ENCODE peak calls at places on chromosomes 2 and 18, in nine cellular contexts. S is heart right ventricle; K is breast epithelium; G is colonic mucosa; Q is stomach; D is aorta; U is esophagus squamous epithelium; H is psoas muscle; F is CD8-positive, alpha-beta T cell. Z is an unnamed sample. For H3K27me3, the result is how much of the 10 kb centered on the place peaks cover.

GRCh38 chr2:27572439-27572838 is 10.4 kb upstream of the ZNF512 start:
- DNase-seq in S (no peak), K (no peak), G (no peak), Q (no peak), D (no peak), U (no peak), H (no peak), F (no peak), Z (no peak)

GRCh38 chr2:109103286-109103685 is 25.7 kb upstream of the SH3RF3 start:
- DNase-seq in S (no peak), K (no peak), G (no peak), Q (no peak), D (peak), U (no peak), H (no peak), F (no peak), Z (no peak)

GRCh38 chr2:176652300-176653182 is 383.3 kb downstream of the MTX2 start:
- DNase-seq in S (peak), K (no peak), G (peak), Q (no peak), D (no peak), U (no peak), H (no peak), F (no peak), Z (no peak)

GRCh38 chr18:6405237-6406074 is 9.3 kb downstream of the L3MBTL4 start:
- DNase-seq in S (no peak), K (peak), G (no peak), Q (no peak), D (no peak), U (no peak), H (no peak), F (no peak), Z (no peak)

GRCh38 chr18:35289293-35290069 is 548 bp downstream of the ZSCAN30 start:
- DNase-seq in S (peak), K (peak), G (peak), Q (peak), D (no peak), U (no peak), H (no peak), F (no peak), Z (no peak)

GRCh38 chr18:9790261-9790660 is 82.2 kb downstream of the RAB31 start:
- DNase-seq in S (no peak), K (no peak), G (no peak), Q (no peak), D (no peak), U (no peak), H (no peak), F (no peak), Z (no peak)

GRCh38 chr2:205865794-205866490 is 183.6 kb downstream of the NRP2 start:
- DNase-seq in S (no peak), K (no peak), G (no peak), Q (no peak), D (no peak), U (no peak), H (no peak), F (no peak), Z (no peak)

GRCh38 chr2:174971868-174972781 is 33.1 kb downstream of the CHN1 start:
- DNase-seq in S (peak), K (no peak), G (peak), Q (no peak), D (no peak), U (no peak), H (no peak), F (no peak), Z (no peak)

GRCh38 chr2:15579641-15580040 is 12.0 kb upstream of the DDX1 start:
- DNase-seq in S (no peak), K (no peak), G (no peak), Q (no peak), D (no peak), U (no peak), H (no peak), F (no peak), Z (no peak)

GRCh38 chr2:27671235-27671634 is 7.5 kb downstream of the SLC4A1AP start:
- DNase-seq in S (no peak), K (no peak), G (no peak), Q (no peak), D (no peak), U (no peak), H (no peak), F (no peak), Z (no peak)

GRCh38 chr2:175063741-175064140 is 58.6 kb upstream of the CHN1 start:
- DNase-seq in S (no peak), K (no peak), G (no peak), Q (no peak), D (no peak), U (no peak), H (no peak), F (no peak), Z (no peak)

GRCh38 chr2:121018136-121019057 is 266.6 kb downstream of the TFCP2L1 start:
- DNase-seq in S (no peak), K (no peak), G (no peak), Q (no peak), D (peak), U (no peak), H (no peak), F (no peak), Z (no peak)

GRCh38 chr2:182509231-182509630 is 82.4 kb upstream of the PDE1A start:
- DNase-seq in S (no peak), K (no peak), G (no peak), Q (no peak), D (no peak), U (no peak), H (no peak), F (no peak), Z (no peak)

GRCh38 chr2:141498561-141498960 is 632.3 kb downstream of the LRP1B start:
- DNase-seq in S (no peak), K (no peak), G (no peak), Q (no peak), D (no peak), U (no peak), H (no peak), F (no peak), Z (no peak)

DNA sequence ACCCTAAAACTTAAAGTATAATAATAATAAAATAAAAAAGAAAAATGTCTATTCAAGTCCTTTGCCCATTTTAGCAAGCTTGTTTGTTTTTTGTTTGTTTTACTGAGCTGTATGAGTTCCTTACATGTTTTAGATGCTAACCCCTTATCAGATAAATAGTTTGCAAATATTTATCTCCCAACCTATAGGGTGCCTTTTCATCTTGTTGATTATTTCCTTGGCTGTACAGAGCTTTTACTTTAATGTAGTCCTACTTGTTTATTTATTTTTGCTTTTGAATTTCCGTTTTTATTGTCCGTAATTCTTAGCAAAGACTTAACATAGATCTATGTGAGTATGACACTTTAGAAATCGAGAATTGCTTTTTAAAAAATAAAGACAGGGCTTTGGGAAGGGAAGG is 17.8 kb downstream of the PXDN start:
- DNase-seq in S (no peak), K (no peak), G (no peak), Q (no peak), D (no peak), U (no peak), H (no peak), F (no peak), Z (no peak)
- H3K4me3 ChIP-seq in S (no peak), K (no peak), G (no peak), Q (no peak), D (no peak), U (no peak), H (no peak), F (no peak), Z (no peak)

DNA sequence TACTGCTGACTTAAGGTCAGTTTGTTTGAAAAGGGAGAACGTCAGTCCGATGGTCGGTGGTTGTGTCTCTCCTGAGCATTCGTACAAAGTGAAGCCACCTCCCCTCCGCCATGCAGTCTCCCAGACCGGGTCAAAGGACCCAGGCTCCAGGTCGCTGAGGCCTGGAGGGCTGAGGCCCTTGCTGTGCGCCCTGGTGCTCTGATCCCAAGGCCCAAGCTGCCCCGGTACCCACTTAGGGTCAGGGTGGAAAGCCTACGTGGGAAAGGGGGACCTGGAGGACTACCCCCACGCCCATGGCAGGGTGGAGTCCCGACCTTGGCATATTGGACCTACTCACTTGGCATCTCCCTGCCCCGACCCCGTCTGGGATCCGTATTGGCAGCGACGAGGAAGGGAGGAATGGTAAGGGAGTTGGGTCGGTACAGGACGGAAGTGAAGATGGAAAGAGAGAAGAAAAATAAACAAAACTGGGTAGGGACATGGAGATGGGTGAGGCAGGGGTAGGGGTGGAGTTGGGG is 8.0 kb upstream of the SIX3 start:
- DNase-seq in S (no peak), K (no peak), G (no peak), Q (no peak), D (no peak), U (no peak), H (no peak), F (no peak), Z (no peak)
- H3K27me3 ChIP-seq in S (half or more), K (under half), G (half or more), Q (half or more), D (under half), U (half or more), H (half or more), F (under half), Z (under half)

GRCh38 chr2:102480796-102481195 is 7.8 kb downstream of the SLC9A4 start:
- DNase-seq in S (no peak), K (no peak), G (no peak), Q (peak), D (no peak), U (no peak), H (no peak), F (no peak), Z (no peak)

GRCh38 chr2:102481931-102482330 is 8.9 kb downstream of the SLC9A4 start:
- DNase-seq in S (no peak), K (no peak), G (no peak), Q (no peak), D (no peak), U (no peak), H (no peak), F (no peak), Z (no peak)

GRCh38 chr2:102484310-102485061 is 11.5 kb downstream of the SLC9A4 start:
- DNase-seq in S (no peak), K (no peak), G (no peak), Q (no peak), D (no peak), U (no peak), H (no peak), F (no peak), Z (no peak)

GRCh38 chr2:102485151-102485769 is 12.2 kb downstream of the SLC9A4 start:
- DNase-seq in S (no peak), K (no peak), G (no peak), Q (no peak), D (no peak), U (no peak), H (no peak), F (no peak), Z (no peak)

GRCh38 chr2:102483086-102483485 is 10.1 kb downstream of the SLC9A4 start:
- DNase-seq in S (no peak), K (no peak), G (no peak), Q (no peak), D (no peak), U (no peak), H (no peak), F (no peak), Z (no peak)
- H3K4me3 ChIP-seq in S (no peak), K (no peak), G (no peak), Q (no peak), D (no peak), U (no peak), H (no peak), F (no peak), Z (no peak)

GRCh38 chr2:170396799-170397459 is 219.0 kb downstream of the MYO3B start:
- DNase-seq in S (no peak), K (no peak), G (no peak), Q (no peak), D (no peak), U (no peak), H (no peak), F (no peak), Z (no peak)

GRCh38 chr2:170393861-170394498 is 216.0 kb downstream of the MYO3B start:
- DNase-seq in S (no peak), K (no peak), G (no peak), Q (no peak), D (no peak), U (no peak), H (no peak), F (no peak), Z (no peak)

GRCh38 chr2:170391018-170391417 is 213.1 kb downstream of the MYO3B start:
- DNase-seq in S (no peak), K (no peak), G (no peak), Q (no peak), D (no peak), U (no peak), H (no peak), F (no peak), Z (no peak)

GRCh38 chr2:170394988-170395387 is 217.0 kb downstream of the MYO3B start:
- DNase-seq in S (no peak), K (no peak), G (no peak), Q (no peak), D (no peak), U (no peak), H (no peak), F (no peak), Z (no peak)
- H3K27me3 ChIP-seq in S (under half), K (under half), G (under half), Q (under half), D (under half), U (under half), H (under half), F (under half), Z (under half)